ENCODE peak calls at places on chromosomes 13 and 19, in seven cellular contexts. J is A549, E is AG04450, K is fibroblast of lung, H is fibroblast of mammary gland, A is neural progenitor cell, O is pancreas. Q is an unnamed sample.

GRCh38 chr19:16628984-16629691 is 1.1 kb upstream of the MED26 start:
- DNase-seq in J (no peak), E (peak), K (peak), H (peak), A (no peak), O (peak), Q (peak)

GRCh38 chr13:101655435-101655834 is 203.0 kb downstream of the ITGBL1 start:
- DNase-seq in J (no peak), E (no peak), K (peak), H (no peak), A (no peak), O (no peak), Q (no peak)

GRCh38 chr13:113906566-113906965 is 42.7 kb upstream of the GAS6 start:
- DNase-seq in J (no peak), E (no peak), K (no peak), H (no peak), A (no peak), O (no peak), Q (no peak)

GRCh38 chr13:97108535-97108910 is 113.6 kb upstream of the MBNL2 start:
- DNase-seq in J (no peak), E (no peak), K (peak), H (peak), A (no peak), O (no peak), Q (no peak)

GRCh38 chr13:59914556-59914955 is 249.2 kb downstream of the DIAPH3 start:
- DNase-seq in J (no peak), E (peak), K (peak), H (peak), A (no peak), O (no peak), Q (no peak)

GRCh38 chr13:32228330-32229041 is 86.7 kb downstream of the ZAR1L start:
- DNase-seq in J (no peak), E (peak), K (peak), H (peak), A (no peak), O (peak), Q (no peak)

GRCh38 chr13:26538363-26539317 is 18.8 kb upstream of the WASF3 start:
- DNase-seq in J (no peak), E (no peak), K (no peak), H (peak), A (no peak), O (no peak), Q (no peak)

GRCh38 chr19:42422576-42423461 is 4.4 kb downstream of the LIPE start:
- DNase-seq in J (no peak), E (no peak), K (peak), H (no peak), A (no peak), O (no peak), Q (peak)

GRCh38 chr19:49564616-49565045 is 15.7 kb downstream of the NOSIP start:
- DNase-seq in J (no peak), E (no peak), K (no peak), H (no peak), A (no peak), O (no peak), Q (no peak)

GRCh38 chr19:49447485-49448431 is 3.9 kb downstream of the PIH1D1 start:
- DNase-seq in J (no peak), E (no peak), K (peak), H (peak), A (peak), O (no peak), Q (peak)

GRCh38 chr19:51259348-51260245 is 8.7 kb downstream of the SIGLECL1 start:
- DNase-seq in J (peak), E (no peak), K (no peak), H (peak), A (peak), O (no peak), Q (peak)

GRCh38 chr13:98083507-98083906 is 59.4 kb upstream of the FARP1 start:
- DNase-seq in J (no peak), E (peak), K (peak), H (peak), A (no peak), O (no peak), Q (no peak)

GRCh38 chr13:40053401-40053800 is 397.9 kb downstream of the COG6 start:
- DNase-seq in J (no peak), E (no peak), K (no peak), H (no peak), A (no peak), O (no peak), Q (no peak)

GRCh38 chr13:83879431-83880171 is 2.7 kb downstream of the SLITRK1 start:
- DNase-seq in J (no peak), E (no peak), K (peak), H (peak), A (peak), O (no peak), Q (no peak)

GRCh38 chr19:6450166-6450565 is 9.4 kb downstream of the SLC25A23 start:
- DNase-seq in J (no peak), E (no peak), K (no peak), H (no peak), A (no peak), O (no peak), Q (no peak)

GRCh38 chr19:48837586-48838191 is 1.4 kb upstream of the HSD17B14 start:
- DNase-seq in J (no peak), E (no peak), K (no peak), H (no peak), A (peak), O (no peak), Q (no peak)

GRCh38 chr19:18636969-18637629 is at the start of gene KLHL26:
- DNase-seq in J (no peak), E (no peak), K (no peak), H (no peak), A (no peak), O (peak), Q (no peak)

GRCh38 chr13:20174656-20175405 is 14.0 kb upstream of the GJA3 start:
- DNase-seq in J (peak), E (peak), K (peak), H (peak), A (no peak), O (peak), Q (no peak)

GRCh38 chr19:29484876-29485275 is 40.9 kb upstream of the VSTM2B start:
- DNase-seq in J (no peak), E (no peak), K (no peak), H (no peak), A (no peak), O (no peak), Q (no peak)

GRCh38 chr13:28282451-28282850 is 144.1 kb downstream of the PAN3 start:
- DNase-seq in J (no peak), E (no peak), K (no peak), H (no peak), A (no peak), O (no peak), Q (no peak)

GRCh38 chr19:51712461-51713081 is 11.2 kb downstream of the HAS1 start:
- DNase-seq in J (peak), E (no peak), K (peak), H (peak), A (peak), O (no peak), Q (no peak)

GRCh38 chr19:47075179-47075811 is 26.9 kb upstream of the TMEM160 start:
- DNase-seq in J (no peak), E (no peak), K (no peak), H (no peak), A (no peak), O (no peak), Q (no peak)

GRCh38 chr19:6769006-6769637 is 1.9 kb upstream of the SH2D3A start:
- DNase-seq in J (no peak), E (no peak), K (no peak), H (peak), A (peak), O (no peak), Q (no peak)

GRCh38 chr13:30121666-30122065 is 185.7 kb downstream of the KATNAL1 start:
- DNase-seq in J (no peak), E (no peak), K (no peak), H (no peak), A (no peak), O (no peak), Q (no peak)

GRCh38 chr13:21894703-21895699 is 224.1 kb downstream of the FGF9 start:
- DNase-seq in J (no peak), E (no peak), K (no peak), H (no peak), A (no peak), O (no peak), Q (no peak)

GRCh38 chr19:34468400-34468799 is 13.2 kb upstream of the WTIP start:
- DNase-seq in J (no peak), E (no peak), K (no peak), H (peak), A (no peak), O (no peak), Q (no peak)

GRCh38 chr19:6014551-6015135 is 36.7 kb upstream of the RANBP3 start:
- DNase-seq in J (no peak), E (no peak), K (no peak), H (no peak), A (no peak), O (no peak), Q (no peak)

GRCh38 chr13:26996965-26997752 is 174.5 kb downstream of the USP12 start:
- DNase-seq in J (no peak), E (no peak), K (no peak), H (no peak), A (no peak), O (no peak), Q (no peak)

GRCh38 chr19:572891-573825 is 762 bp downstream of the BSG start:
- DNase-seq in J (no peak), E (no peak), K (peak), H (peak), A (peak), O (peak), Q (peak)

GRCh38 chr19:54207908-54208783 is 7.5 kb downstream of the RPS9 start:
- DNase-seq in J (no peak), E (no peak), K (peak), H (peak), A (no peak), O (peak), Q (no peak)

GRCh38 chr13:27789495-27790303 is 2.6 kb upstream of the GSX1 start:
- DNase-seq in J (no peak), E (no peak), K (no peak), H (no peak), A (peak), O (no peak), Q (peak)

GRCh38 chr13:32297206-32297605 is 18.0 kb downstream of the ZAR1L start:
- DNase-seq in J (no peak), E (no peak), K (no peak), H (no peak), A (no peak), O (no peak), Q (no peak)

GRCh38 chr19:49210108-49210900 is 52.7 kb downstream of the TRPM4 start:
- DNase-seq in J (no peak), E (no peak), K (no peak), H (peak), A (peak), O (peak), Q (peak)

GRCh38 chr19:41172297-41173164 is 20.5 kb upstream of the CYP2S1 start:
- DNase-seq in J (no peak), E (no peak), K (no peak), H (no peak), A (no peak), O (no peak), Q (no peak)

GRCh38 chr19:44904426-44904994 is 1.1 kb upstream of the APOE start:
- DNase-seq in J (no peak), E (no peak), K (no peak), H (no peak), A (peak), O (no peak), Q (no peak)
- TF ChIP-seq CTCF in J (peak), E (peak), K (peak), H (peak), A (peak), O (no peak), Q (no peak)

GRCh38 chr19:38792250-38793111 is 3.5 kb downstream of the LGALS7B start:
- DNase-seq in J (no peak), E (no peak), K (no peak), H (peak), A (no peak), O (no peak), Q (no peak)
- TF ChIP-seq CTCF in J (no peak), E (peak), K (no peak), H (peak), A (no peak), O (no peak), Q (no peak)

GRCh38 chr13:62598708-62599107 is 1183.1 kb upstream of the PCDH20 start:
- DNase-seq in J (no peak), E (no peak), K (no peak), H (no peak), A (peak), O (no peak), Q (no peak)
- TF ChIP-seq CTCF in J (no peak), E (no peak), K (no peak), H (no peak), A (no peak), O (no peak), Q (no peak)

GRCh38 chr13:47999973-48000372 is 1.1 kb downstream of the SUCLA2 start:
- DNase-seq in J (no peak), E (no peak), K (no peak), H (no peak), A (no peak), O (no peak), Q (no peak)

GRCh38 chr13:48000559-48001126 is 430 bp downstream of the SUCLA2 start:
- DNase-seq in J (peak), E (no peak), K (peak), H (no peak), A (peak), O (no peak), Q (peak)

GRCh38 chr13:48006396-48006795 is 5.3 kb upstream of the SUCLA2 start:
- DNase-seq in J (no peak), E (no peak), K (peak), H (peak), A (no peak), O (no peak), Q (no peak)

GRCh38 chr13:48001127-48001881 is at the start of gene SUCLA2:
- DNase-seq in J (peak), E (peak), K (peak), H (peak), A (peak), O (peak), Q (peak)

GRCh38 chr13:48004201-48004600 is 3.1 kb upstream of the SUCLA2 start:
- DNase-seq in J (no peak), E (no peak), K (no peak), H (no peak), A (no peak), O (no peak), Q (no peak)
- TF ChIP-seq CTCF in J (no peak), E (no peak), K (no peak), H (no peak), A (no peak), O (no peak), Q (no peak)

GRCh38 chr19:24069907-24070657 is 16.9 kb upstream of the ZNF254 start:
- DNase-seq in J (no peak), E (no peak), K (peak), H (no peak), A (no peak), O (no peak), Q (no peak)
- TF ChIP-seq CTCF in J (no peak), E (no peak), K (no peak), H (no peak), A (no peak), O (no peak), Q (no peak)

GRCh38 chr19:13151605-13152355 is 1.6 kb downstream of the IER2 start:
- DNase-seq in J (peak), E (peak), K (peak), H (peak), A (peak), O (peak), Q (peak)
- TF ChIP-seq CTCF in J (no peak), E (peak), K (no peak), H (no peak), A (peak), O (no peak), Q (no peak)

GRCh38 chr19:10773969-10774368 is 56.1 kb downstream of the DNM2 start:
- DNase-seq in J (no peak), E (no peak), K (no peak), H (no peak), A (no peak), O (no peak), Q (no peak)
- TF ChIP-seq CTCF in J (no peak), E (no peak), K (no peak), H (no peak), A (no peak), O (no peak), Q (no peak)